ENCODE peak calls at places on chromosome 10, in five cellular contexts. G is HepG2, B is ovary, T is RWPE1, K is AG04450. H is an unnamed sample.

GRCh38 chr10:32376780-32377179 is 29.8 kb upstream of the EPC1 start:
- DNase-seq in B (no peak), G (no peak), K (no peak), T (no peak), H (no peak)

GRCh38 chr10:28940158-28940888 is 263.0 kb downstream of the BAMBI start:
- DNase-seq in G (peak; percentile 91), B (no peak), T (no peak), K (no peak), H (no peak)

GRCh38 chr10:71244638-71245419 is 32.5 kb downstream of the UNC5B start:
- DNase-seq in B (peak; percentile 69), K (peak; percentile 84), G (no peak), T (peak; percentile 35), H (peak; percentile 41)

GRCh38 chr10:18659784-18660561 is 742 bp downstream of the ARL5B start:
- DNase-seq in G (peak; percentile 27), T (peak; percentile 59), B (no peak), K (no peak), H (no peak)

GRCh38 chr10:22323538-22324305 is 2.8 kb downstream of the BMI1 start:
- DNase-seq in G (no peak), K (no peak), B (no peak), T (no peak), H (no peak)

GRCh38 chr10:22016046-22016705 is 12.6 kb upstream of the DNAJC1 start:
- DNase-seq in K (no peak), G (no peak), B (no peak), T (no peak), H (no peak)

GRCh38 chr10:110547139-110547761 is 20.2 kb upstream of the SMC3 start:
- DNase-seq in B (no peak), G (peak; percentile 54), T (peak; percentile 69), K (no peak), H (no peak)

GRCh38 chr10:21031232-21031790 is 134.2 kb upstream of the NEBL start:
- DNase-seq in K (no peak), G (no peak), T (no peak), B (no peak), H (no peak)

GRCh38 chr10:93894516-93895378 is 969 bp downstream of the SLC35G1 start:
- DNase-seq in T (peak; percentile 13), G (no peak), K (no peak), B (peak; percentile 18), H (peak; percentile 9)

GRCh38 chr10:69265521-69265920 is 12.8 kb upstream of the HK1 start:
- DNase-seq in B (no peak), G (no peak), K (no peak), T (no peak), H (no peak)

GRCh38 chr10:125788156-125789034 is 12.8 kb upstream of the MMP21 start:
- DNase-seq in B (no peak), K (no peak), T (no peak), G (no peak), H (no peak)

GRCh38 chr10:118259288-118259906 is 82.7 kb downstream of the FAM204A start:
- DNase-seq in T (peak; percentile 50), G (peak; percentile 19), B (peak; percentile 30), K (no peak), H (peak; percentile 85)

GRCh38 chr10:43226851-43227845 is 39.7 kb downstream of the RASGEF1A start:
- DNase-seq in B (no peak), K (no peak), T (no peak), G (no peak), H (no peak)

GRCh38 chr10:16943301-16944080 is 126.3 kb upstream of the RSU1 start:
- DNase-seq in B (no peak), T (no peak), G (no peak), K (no peak), H (no peak)

GRCh38 chr10:13720699-13721098 is 133.9 kb downstream of the PRPF18 start:
- DNase-seq in G (no peak), K (no peak), T (no peak), B (no peak), H (no peak)

GRCh38 chr10:88659725-88660592 is 4.3 kb upstream of the LIPF start:
- DNase-seq in T (no peak), B (no peak), K (no peak), G (no peak), H (no peak)

GRCh38 chr10:7409045-7409731 is 1.6 kb downstream of the SFMBT2 start:
- DNase-seq in K (no peak), G (no peak), T (peak; percentile 29), B (peak; percentile 55), H (peak; percentile 45)
- TF ChIP-seq CTCF in K (no peak), G (no peak), T (no peak), B (no peak), H (no peak)

DNA sequence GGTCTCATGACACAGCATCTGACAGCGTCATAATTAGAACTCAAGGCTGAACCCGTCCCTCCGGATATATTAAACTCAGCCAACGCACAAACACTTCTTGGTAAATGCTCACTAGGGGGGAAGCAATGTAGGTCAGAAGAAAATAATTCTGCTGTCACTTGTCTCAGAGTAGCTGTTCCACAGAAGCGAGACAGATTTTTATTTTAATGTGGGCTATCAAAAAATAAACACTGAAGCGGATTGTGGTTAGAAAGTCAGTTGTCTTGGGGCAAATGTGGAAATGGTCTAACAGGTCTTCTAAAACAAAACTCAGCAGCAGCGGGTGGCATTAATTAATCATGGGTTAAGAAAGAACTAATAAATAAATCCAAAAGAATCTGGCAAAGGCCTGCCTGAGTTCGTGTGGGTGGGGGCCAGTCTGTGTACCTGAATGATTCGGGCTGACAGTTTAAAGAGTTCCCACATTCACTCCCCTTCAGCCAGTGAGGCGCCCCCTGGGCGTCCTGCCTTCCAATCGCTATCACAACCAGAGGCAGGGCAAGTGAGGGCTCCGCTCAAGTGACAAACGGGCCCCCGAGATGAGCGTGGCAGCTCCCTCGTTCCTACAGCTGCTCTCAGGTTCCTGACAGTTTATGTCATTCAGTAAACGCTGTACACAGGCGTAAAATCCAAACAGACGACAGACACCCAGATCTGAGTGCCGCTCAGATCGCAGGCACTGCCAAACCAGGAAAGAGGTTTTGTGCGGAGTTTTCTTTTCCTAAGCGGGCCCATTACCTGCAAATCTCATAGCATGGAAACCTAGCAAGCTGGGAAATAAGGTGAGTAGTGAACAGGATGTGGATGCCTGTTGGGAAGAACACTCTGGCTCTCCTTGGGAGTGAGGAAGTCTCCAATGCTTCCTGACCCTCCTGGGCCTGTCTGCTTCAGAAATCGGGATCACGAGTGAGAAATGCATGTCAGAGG is 52.9 kb downstream of the NRAP start:
- DNase-seq in G (no peak), K (no peak), B (no peak), T (no peak), H (peak; percentile 48)
- TF ChIP-seq CTCF in G (no peak), K (no peak), B (no peak), T (no peak), H (no peak)

DNA sequence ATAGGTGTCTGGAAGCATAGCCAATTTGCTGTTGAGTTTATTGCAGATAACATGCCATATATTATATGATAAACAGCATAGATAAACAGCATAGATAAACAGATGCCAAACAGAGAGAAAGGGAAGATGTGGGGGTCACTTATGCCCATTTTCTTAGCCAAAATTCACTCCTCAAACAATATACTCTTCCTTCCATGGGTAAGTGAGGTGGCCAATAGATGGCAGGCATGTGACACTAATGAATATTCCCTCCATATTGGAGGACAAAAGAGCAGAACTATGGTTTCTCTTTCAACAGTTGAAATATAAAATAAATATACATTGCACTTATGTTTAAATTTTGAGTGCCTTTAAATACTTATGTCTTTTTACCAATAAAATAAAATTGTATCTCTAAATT is 1212.8 kb downstream of the REEP3 start:
- DNase-seq in T (peak; percentile 28), G (peak; percentile 32), B (no peak), K (no peak), H (peak; percentile 7)
- TF ChIP-seq CTCF in T (peak; percentile 10), G (peak; percentile 63), B (no peak), K (no peak), H (peak; percentile 39)

GRCh38 chr10:108783897-108784296 is 1139.4 kb downstream of the XPNPEP1 start:
- DNase-seq in K (no peak), B (no peak), T (no peak), G (peak; percentile 13), H (peak; percentile 11)
- TF ChIP-seq CTCF in K (peak; percentile 19), B (no peak), T (no peak), G (no peak), H (peak; percentile 33)

GRCh38 chr10:2935647-2936386 is 131.5 kb upstream of the PFKP start:
- DNase-seq in G (no peak), B (no peak), K (no peak), T (no peak), H (no peak)

GRCh38 chr10:2936816-2937215 is 130.5 kb upstream of the PFKP start:
- DNase-seq in G (no peak), K (no peak), B (no peak), T (no peak), H (no peak)

GRCh38 chr10:2933924-2934323 is 133.4 kb upstream of the PFKP start:
- DNase-seq in T (no peak), K (no peak), B (no peak), G (no peak), H (no peak)

GRCh38 chr10:2942937-2943336 is 124.4 kb upstream of the PFKP start:
- DNase-seq in G (no peak), T (no peak), K (no peak), B (no peak), H (no peak)

GRCh38 chr10:2938869-2939268 is 128.5 kb upstream of the PFKP start:
- DNase-seq in T (no peak), B (no peak), K (no peak), G (peak; percentile 5), H (no peak)
- TF ChIP-seq CTCF in T (no peak), B (no peak), K (peak; percentile 37), G (peak; percentile 31), H (no peak)

H was measured in nephron progenitor cell.